ENCODE peak calls at places on chromosome 6, in four cellular contexts. K, Z, B and R are unnamed samples.

GRCh38 chr6:170231496-170232185 is 59.2 kb downstream of the DLL1 start:
- DNase-seq in K (no peak), Z (no peak), B (no peak), R (no peak)

GRCh38 chr6:28124350-28124970 is at the start of gene ZSCAN16:
- DNase-seq in K (peak), Z (peak), B (peak), R (peak)

GRCh38 chr6:33746036-33746600 is 587 bp downstream of the IP6K3 start:
- DNase-seq in K (peak), Z (no peak), B (no peak), R (no peak)

GRCh38 chr6:26121141-26122004 is 34.1 kb downstream of the HFE start:
- DNase-seq in K (no peak), Z (no peak), B (no peak), R (no peak)

GRCh38 chr6:2111162-2111677 is 134.2 kb downstream of the GMDS start:
- DNase-seq in K (no peak), Z (no peak), B (no peak), R (no peak)

GRCh38 chr6:133806358-133806757 is 82.6 kb upstream of the TCF21 start:
- DNase-seq in K (no peak), Z (no peak), B (no peak), R (no peak)

GRCh38 chr6:46234156-46234556 is 63.4 kb upstream of the ENPP5 start:
- DNase-seq in K (no peak), Z (no peak), B (no peak), R (no peak)

GRCh38 chr6:96391776-96392175 is 129.8 kb upstream of the UFL1 start:
- DNase-seq in K (no peak), Z (no peak), B (no peak), R (no peak)

GRCh38 chr6:42251911-42252637 is 34.4 kb upstream of the MRPS10 start:
- DNase-seq in K (peak), Z (no peak), B (no peak), R (no peak)

GRCh38 chr6:136403166-136403980 is 113.7 kb upstream of the BCLAF1 start:
- DNase-seq in K (peak), Z (no peak), B (no peak), R (no peak)

GRCh38 chr6:14417377-14417776 is 299.8 kb downstream of the CD83 start:
- DNase-seq in K (no peak), Z (no peak), B (no peak), R (peak)

GRCh38 chr6:43724354-43724753 is 36.8 kb upstream of the MRPS18A start:
- DNase-seq in K (no peak), Z (no peak), B (no peak), R (no peak)

GRCh38 chr6:126170875-126171489 is 168.9 kb upstream of the CENPW start:
- DNase-seq in K (no peak), Z (no peak), B (peak), R (peak)

GRCh38 chr6:135013211-135013610 is 41.4 kb downstream of the HBS1L start:
- DNase-seq in K (no peak), Z (no peak), B (no peak), R (no peak)

GRCh38 chr6:52514514-52514913 is 62.3 kb downstream of the TRAM2 start:
- DNase-seq in K (peak), Z (no peak), B (no peak), R (peak)

GRCh38 chr6:8439601-8440268 is 4.4 kb upstream of the SLC35B3 start:
- DNase-seq in K (no peak), Z (no peak), B (no peak), R (no peak)

GRCh38 chr6:153553627-153554026 is 422.5 kb upstream of the RGS17 start:
- DNase-seq in K (no peak), Z (no peak), B (no peak), R (no peak)

GRCh38 chr6:167079853-167080297 is 43.0 kb upstream of the CCR6 start:
- DNase-seq in K (no peak), Z (peak), B (peak), R (peak)

GRCh38 chr6:142824491-142824890 is 120.5 kb downstream of the HIVEP2 start:
- DNase-seq in K (no peak), Z (no peak), B (no peak), R (no peak)

GRCh38 chr6:135535989-135536414 is 38.5 kb upstream of the AHI1 start:
- DNase-seq in K (no peak), Z (no peak), B (peak), R (no peak)

GRCh38 chr6:112180095-112180820 is 74.1 kb downstream of the LAMA4 start:
- DNase-seq in K (peak), Z (no peak), B (peak), R (peak)

GRCh38 chr6:63663147-63663877 is 27.7 kb downstream of the PHF3 start:
- DNase-seq in K (no peak), Z (no peak), B (no peak), R (no peak)

GRCh38 chr6:114007451-114007953 is 36.6 kb upstream of the HDAC2 start:
- DNase-seq in K (no peak), Z (no peak), B (peak), R (no peak)

GRCh38 chr6:45715508-45715803 is 300.2 kb downstream of the CLIC5 start:
- DNase-seq in K (no peak), Z (no peak), B (peak), R (peak)